ENCODE peak calls at places on chromosomes 7 and 10, in six cellular contexts. S, K, T, X, D and Y are unnamed samples. For H3K4me1, the result is how much of the 10 kb centered on the place peaks cover.

GRCh38 chr10:101660268-101660667 is 34.7 kb downstream of the FBXW4 start:
- ATAC-seq in S (no peak), K (no peak), T (no peak), X (no peak), D (no peak), Y (no peak)

GRCh38 chr10:11793762-11794479 is 29.2 kb upstream of the PROSER2 start:
- ATAC-seq in S (peak), K (no peak), T (peak), X (no peak), D (no peak), Y (no peak)

GRCh38 chr7:110929514-110930258 is 161.2 kb upstream of the LRRN3 start:
- ATAC-seq in S (no peak), K (no peak), T (no peak), X (no peak), D (no peak), Y (no peak)

GRCh38 chr10:17144757-17145156 is 15.1 kb upstream of the CUBN start:
- ATAC-seq in S (no peak), K (no peak), T (no peak), X (no peak), D (no peak), Y (no peak)

GRCh38 chr10:93471110-93471651 is 11.0 kb downstream of the MYOF start:
- ATAC-seq in S (peak), K (peak), T (no peak), X (no peak), D (no peak), Y (peak)

GRCh38 chr7:465710-466400 is 53.8 kb downstream of the PDGFA start:
- ATAC-seq in S (no peak), K (no peak), T (no peak), X (no peak), D (no peak), Y (no peak)

GRCh38 chr10:77287647-77288120 is 349.9 kb downstream of the KCNMA1 start:
- ATAC-seq in S (no peak), K (peak), T (no peak), X (peak), D (no peak), Y (peak)

GRCh38 chr7:112185005-112185834 is 21.0 kb downstream of the DOCK4 start:
- ATAC-seq in S (peak), K (no peak), T (no peak), X (peak), D (no peak), Y (no peak)

GRCh38 chr7:115088938-115089337 is 167.0 kb downstream of the MDFIC start:
- ATAC-seq in S (no peak), K (no peak), T (no peak), X (no peak), D (no peak), Y (no peak)

GRCh38 chr7:2523461-2523905 is 3.9 kb downstream of the LFNG start:
- ATAC-seq in S (no peak), K (peak), T (no peak), X (no peak), D (no peak), Y (no peak)
- TF ChIP-seq POLR2A in S (no peak), K (no peak), T (no peak), X (no peak), D (no peak), Y (no peak)

GRCh38 chr10:88883443-88883799 is 3.4 kb downstream of the STAMBPL1 start:
- ATAC-seq in S (no peak), K (no peak), T (no peak), X (no peak), D (no peak), Y (no peak)
- H3K4me1 ChIP-seq in S (under half), K (under half), T (under half), X (under half), D (under half), Y (under half)

GRCh38 chr7:8441106-8441590 is 7.7 kb downstream of the NXPH1 start:
- ATAC-seq in S (no peak), K (no peak), T (no peak), X (no peak), D (no peak), Y (no peak)
- TF ChIP-seq POLR2A in S (no peak), K (no peak), T (no peak), X (no peak), D (no peak), Y (no peak)

GRCh38 chr10:131905603-131906268 is 4.9 kb downstream of the PPP2R2D start:
- ATAC-seq in S (no peak), K (no peak), T (no peak), X (no peak), D (no peak), Y (no peak)
- H3K4me1 ChIP-seq in S (under half), K (half or more), T (half or more), X (under half), D (under half), Y (under half)

DNA sequence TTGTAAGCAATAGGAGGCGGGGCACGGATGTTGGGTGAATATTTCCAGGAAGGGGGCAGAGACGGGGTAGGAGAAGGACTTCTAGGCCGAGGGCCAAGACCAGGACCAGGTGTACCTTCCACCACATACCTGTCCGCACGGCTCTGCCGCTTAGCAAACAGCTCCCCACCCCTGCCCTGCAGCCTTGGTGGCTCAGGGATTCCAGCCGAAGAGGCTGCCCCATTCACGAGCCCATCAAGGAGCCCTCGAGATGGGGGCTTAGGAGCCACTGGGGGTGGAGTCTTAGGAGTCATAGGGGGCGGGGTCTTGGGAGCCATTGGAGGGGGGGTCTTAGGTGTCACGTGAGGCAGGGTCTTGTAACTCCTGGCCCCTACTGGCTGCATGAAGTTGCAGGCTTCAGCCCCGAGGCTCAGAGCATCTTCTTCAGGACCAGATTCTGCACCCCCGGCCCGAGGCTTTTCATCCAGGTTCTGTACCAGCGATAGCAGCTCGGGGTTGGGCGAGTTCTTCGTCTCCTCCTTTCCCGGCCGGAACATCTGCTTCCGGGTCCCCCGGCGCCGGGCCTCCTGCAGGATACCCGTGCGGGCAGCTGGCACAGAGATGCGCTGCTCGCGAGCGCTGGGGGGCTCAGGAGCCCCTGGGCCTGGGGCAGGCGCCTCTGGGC is 6.1 kb upstream of the MYOZ1 start:
- ATAC-seq in S (no peak), K (peak), T (no peak), X (no peak), D (no peak), Y (peak)
- TF ChIP-seq POLR2A in S (no peak), K (no peak), T (no peak), X (peak), D (no peak), Y (no peak)